ENCODE peak calls at places on chromosomes 5 and 9, in ten cellular contexts. N, K, T, D, G, C, H, I, V and U are unnamed samples.

GRCh38 chr5:27962201-27962600 is 923.8 kb upstream of the CDH9 start:
- DNase-seq in N (no peak), K (no peak), T (no peak), D (no peak), G (no peak), C (no peak), H (no peak), I (no peak), V (no peak), U (no peak)

GRCh38 chr9:5582835-5583195 is 46.1 kb upstream of the RIC1 start:
- DNase-seq in N (no peak), K (no peak), T (peak), D (peak), G (no peak), C (no peak), H (no peak), I (no peak), V (peak), U (peak)

GRCh38 chr5:159951387-159951786 is 35.1 kb downstream of the ADRA1B start:
- DNase-seq in N (no peak), K (peak), T (no peak), D (peak), G (no peak), C (no peak), H (no peak), I (peak), V (no peak), U (no peak)

GRCh38 chr9:137785704-137786161 is 91.8 kb upstream of the CACNA1B start:
- DNase-seq in N (no peak), K (peak), T (no peak), D (peak), G (no peak), C (peak), H (no peak), I (no peak), V (no peak), U (no peak)

GRCh38 chr5:21263361-21263760 is 1275.4 kb upstream of the CDH18 start:
- DNase-seq in N (no peak), K (no peak), T (no peak), D (no peak), G (no peak), C (no peak), H (no peak), I (no peak), V (no peak), U (no peak)

GRCh38 chr5:73199671-73200070 is 26.7 kb downstream of the TMEM174 start:
- DNase-seq in N (no peak), K (no peak), T (peak), D (no peak), G (no peak), C (no peak), H (peak), I (no peak), V (no peak), U (no peak)

GRCh38 chr5:143888912-143889311 is 77.0 kb downstream of the HMHB1 start:
- DNase-seq in N (no peak), K (no peak), T (no peak), D (no peak), G (no peak), C (no peak), H (no peak), I (no peak), V (no peak), U (no peak)

GRCh38 chr9:71929791-71930440 is 18.5 kb downstream of the C9orf85 start:
- DNase-seq in N (no peak), K (no peak), T (no peak), D (peak), G (no peak), C (no peak), H (no peak), I (no peak), V (no peak), U (no peak)

GRCh38 chr9:83296123-83296522 is 233.2 kb upstream of the RASEF start:
- DNase-seq in N (no peak), K (peak), T (no peak), D (no peak), G (no peak), C (no peak), H (no peak), I (no peak), V (no peak), U (no peak)

GRCh38 chr5:45038366-45038987 is 229.7 kb downstream of the MRPS30 start:
- DNase-seq in N (no peak), K (peak), T (no peak), D (peak), G (no peak), C (no peak), H (no peak), I (no peak), V (no peak), U (no peak)

GRCh38 chr5:54229041-54229780 is 81.2 kb downstream of the ARL15 start:
- DNase-seq in N (peak), K (peak), T (peak), D (peak), G (peak), C (peak), H (no peak), I (peak), V (no peak), U (no peak)

GRCh38 chr5:74392698-74393431 is 247.7 kb downstream of the ENC1 start:
- DNase-seq in N (no peak), K (no peak), T (no peak), D (peak), G (no peak), C (no peak), H (peak), I (no peak), V (no peak), U (no peak)

GRCh38 chr5:173323121-173323798 is 5.0 kb downstream of the STC2 start:
- DNase-seq in N (no peak), K (no peak), T (no peak), D (no peak), G (no peak), C (no peak), H (no peak), I (no peak), V (no peak), U (no peak)

GRCh38 chr9:82553654-82554366 is 509.1 kb downstream of the RASEF start:
- DNase-seq in N (no peak), K (no peak), T (no peak), D (peak), G (no peak), C (no peak), H (no peak), I (no peak), V (no peak), U (no peak)

GRCh38 chr9:131773911-131774379 is 34.1 kb upstream of the RAPGEF1 start:
- DNase-seq in N (no peak), K (peak), T (peak), D (peak), G (no peak), C (peak), H (no peak), I (peak), V (no peak), U (no peak)

GRCh38 chr5:168529361-168530234 is 493 bp downstream of the FBLL1 start:
- DNase-seq in N (peak), K (peak), T (no peak), D (no peak), G (no peak), C (no peak), H (no peak), I (no peak), V (no peak), U (no peak)

GRCh38 chr9:124054671-124055212 is 43.2 kb downstream of the LHX2 start:
- DNase-seq in N (no peak), K (no peak), T (no peak), D (peak), G (no peak), C (no peak), H (no peak), I (no peak), V (peak), U (no peak)

GRCh38 chr5:157987259-157987658 is 128.3 kb upstream of the CLINT1 start:
- DNase-seq in N (no peak), K (no peak), T (no peak), D (no peak), G (no peak), C (no peak), H (no peak), I (no peak), V (no peak), U (no peak)

GRCh38 chr5:18487928-18488480 is 853.7 kb downstream of the TAF11L14 start:
- DNase-seq in N (no peak), K (peak), T (peak), D (no peak), G (no peak), C (no peak), H (no peak), I (no peak), V (no peak), U (no peak)

GRCh38 chr5:685262-686171 is 7.6 kb downstream of the TPPP start:
- DNase-seq in N (peak), K (no peak), T (no peak), D (no peak), G (no peak), C (peak), H (no peak), I (no peak), V (no peak), U (no peak)

GRCh38 chr5:3904584-3904983 is 309.0 kb downstream of the IRX1 start:
- DNase-seq in N (no peak), K (no peak), T (no peak), D (no peak), G (no peak), C (no peak), H (peak), I (no peak), V (no peak), U (no peak)

GRCh38 chr5:93226202-93226735 is 354.8 kb downstream of the NR2F1-AS1 start:
- DNase-seq in N (no peak), K (no peak), T (no peak), D (no peak), G (no peak), C (no peak), H (no peak), I (no peak), V (no peak), U (no peak)

GRCh38 chr5:141363952-141364660 is at the start of gene PCDHGA5:
- DNase-seq in N (no peak), K (no peak), T (no peak), D (peak), G (no peak), C (no peak), H (no peak), I (no peak), V (no peak), U (no peak)

GRCh38 chr5:81151546-81151945 is 81.6 kb upstream of the CKMT2 start:
- DNase-seq in N (no peak), K (no peak), T (no peak), D (peak), G (no peak), C (no peak), H (peak), I (no peak), V (no peak), U (no peak)

GRCh38 chr5:145685417-145685816 is 149.7 kb downstream of the PRELID2 start:
- DNase-seq in N (no peak), K (no peak), T (no peak), D (no peak), G (no peak), C (no peak), H (no peak), I (no peak), V (no peak), U (no peak)

GRCh38 chr5:171810217-171810616 is 24.6 kb downstream of the SMIM23 start:
- DNase-seq in N (no peak), K (no peak), T (no peak), D (no peak), G (no peak), C (no peak), H (no peak), I (no peak), V (no peak), U (no peak)

GRCh38 chr5:61790678-61791077 is 458.6 kb downstream of the ZSWIM6 start:
- DNase-seq in N (no peak), K (no peak), T (no peak), D (no peak), G (peak), C (peak), H (no peak), I (peak), V (peak), U (no peak)

GRCh38 chr5:61598140-61598539 is 266.1 kb downstream of the ZSWIM6 start:
- DNase-seq in N (no peak), K (no peak), T (no peak), D (no peak), G (no peak), C (no peak), H (no peak), I (no peak), V (no peak), U (no peak)

GRCh38 chr5:79170661-79171060 is 59.1 kb downstream of the BHMT start:
- DNase-seq in N (no peak), K (no peak), T (no peak), D (no peak), G (no peak), C (no peak), H (no peak), I (no peak), V (no peak), U (no peak)

GRCh38 chr9:125428515-125429467 is 167.2 kb downstream of the GAPVD1 start:
- DNase-seq in N (peak), K (no peak), T (no peak), D (no peak), G (no peak), C (no peak), H (no peak), I (no peak), V (no peak), U (no peak)

GRCh38 chr9:125427556-125427955 is 165.9 kb downstream of the GAPVD1 start:
- DNase-seq in N (peak), K (no peak), T (no peak), D (no peak), G (no peak), C (no peak), H (no peak), I (no peak), V (no peak), U (no peak)

GRCh38 chr9:125429476-125430160 is 168.0 kb downstream of the GAPVD1 start:
- DNase-seq in N (peak), K (no peak), T (no peak), D (no peak), G (no peak), C (no peak), H (no peak), I (no peak), V (no peak), U (no peak)

GRCh38 chr9:125426926-125427325 is 165.3 kb downstream of the GAPVD1 start:
- DNase-seq in N (peak), K (no peak), T (no peak), D (no peak), G (no peak), C (no peak), H (no peak), I (no peak), V (no peak), U (no peak)

GRCh38 chr9:125428060-125428481 is 166.4 kb downstream of the GAPVD1 start:
- DNase-seq in N (peak), K (peak), T (no peak), D (no peak), G (peak), C (peak), H (no peak), I (no peak), V (peak), U (no peak)
- TF ChIP-seq CTCF in N (peak), K (peak), T (peak), D (peak), G (no peak), C (no peak), H (peak), I (peak), V (peak), U (peak)

DNA sequence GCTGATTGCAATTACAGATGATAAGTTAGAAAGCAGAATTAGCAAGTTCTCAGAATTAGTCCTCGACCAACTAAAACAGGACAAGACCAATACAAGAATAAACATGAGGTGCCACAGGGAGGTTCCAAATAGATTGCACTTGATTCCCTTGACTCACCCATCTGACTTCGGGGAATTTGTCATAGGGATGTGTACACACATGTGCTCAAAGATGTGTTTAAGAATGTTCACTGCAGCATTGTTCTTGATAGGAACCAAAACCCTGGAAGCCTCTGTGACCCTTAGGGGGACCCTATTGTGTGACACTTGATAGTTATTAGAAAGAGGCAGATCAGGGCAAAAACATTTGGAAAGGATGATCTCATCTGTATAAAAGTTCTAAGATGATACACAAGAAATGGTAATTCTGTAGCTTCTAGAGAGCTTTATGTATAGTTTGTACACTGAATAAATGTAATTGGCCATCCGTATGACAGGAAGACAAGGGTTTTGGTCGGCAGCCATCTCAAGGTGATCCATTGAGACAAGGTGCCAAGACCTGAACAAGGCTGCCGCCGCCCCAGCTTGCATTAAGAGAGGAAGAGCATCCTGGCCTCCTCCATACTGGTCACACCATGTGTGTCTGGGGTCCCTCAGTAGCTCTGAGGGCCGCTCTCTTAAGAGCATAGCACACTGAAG is 48.2 kb upstream of the GARNL3 start:
- DNase-seq in N (no peak), K (no peak), T (no peak), D (no peak), G (no peak), C (no peak), H (no peak), I (no peak), V (no peak), U (no peak)
- H3K4me3 ChIP-seq in N (no peak), K (no peak), T (no peak), D (no peak), G (no peak), C (no peak), H (no peak), I (no peak), V (no peak), U (no peak)

DNA sequence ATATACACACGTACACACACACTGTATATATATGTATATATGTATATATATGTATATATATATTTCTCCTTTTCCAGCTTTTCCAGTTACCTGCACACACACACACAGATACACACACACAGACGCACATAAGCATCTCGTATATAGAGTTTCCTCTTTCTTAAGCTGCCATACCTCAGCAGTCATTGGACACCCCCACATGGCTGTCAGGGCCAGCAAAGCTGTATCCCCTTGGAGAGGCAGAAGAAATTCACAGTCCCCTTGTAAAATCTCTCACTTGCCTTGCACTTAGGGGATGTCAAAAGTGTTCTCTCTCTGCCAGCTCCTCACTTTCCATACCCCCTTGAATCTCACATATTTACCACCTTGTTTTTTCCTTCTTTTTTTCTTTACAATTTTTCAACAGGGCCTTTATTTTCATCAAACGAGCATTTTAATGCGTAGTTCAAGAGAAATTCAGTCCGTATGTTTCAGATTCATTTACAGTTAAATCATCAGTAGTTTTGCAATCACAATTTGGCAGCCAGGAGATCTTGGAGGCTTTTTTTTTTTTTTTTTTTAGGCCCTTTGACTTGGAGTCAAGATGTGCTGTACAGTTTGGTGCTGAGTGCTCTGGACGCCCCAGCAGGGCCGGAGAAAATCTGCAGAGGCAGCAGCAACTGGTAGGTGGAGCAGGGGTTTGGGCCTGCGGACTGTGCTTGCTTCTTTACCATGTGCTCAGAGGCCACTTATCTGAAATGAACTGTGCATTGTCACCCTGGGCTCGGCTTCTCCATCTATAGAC is 244.9 kb upstream of the KLF4 start:
- DNase-seq in N (no peak), K (no peak), T (no peak), D (peak), G (no peak), C (no peak), H (no peak), I (no peak), V (no peak), U (no peak)
- TF ChIP-seq CTCF in N (no peak), K (no peak), T (no peak), D (no peak), G (no peak), C (no peak), H (no peak), I (no peak), V (no peak), U (no peak)

GRCh38 chr5:136030956-136031611 is 2.3 kb downstream of the TGFBI start:
- DNase-seq in N (no peak), K (no peak), T (no peak), D (no peak), G (no peak), C (no peak), H (no peak), I (no peak), V (no peak), U (no peak)
- H3K4me3 ChIP-seq in N (no peak), K (no peak), T (peak), D (peak), G (no peak), C (no peak), H (peak), I (no peak), V (no peak), U (no peak)